ENCODE peak calls at places on chromosomes 4 and X, in ten cellular contexts. I is kidney epithelial cell; E is ovary; Q is adrenal gland; A is midbrain; C is RCC 7860; W is stimulated activated naive CD4-positive, alpha-beta T cell; J is NB4; L is osteocyte; D is activated T-cell treated with anti-CD3 and anti-CD28 coated beads, Interleukin-2, amount 50 U/mL, for 48 hours. V is an unnamed sample.

GRCh38 chr4:144591401-144591800 is 54.6 kb upstream of the HHIP start:
- DNase-seq in Q (no peak), A (peak), I (peak), W (no peak), D (no peak), E (no peak), L (no peak), J (no peak), C (peak), V (no peak)

GRCh38 chr4:73984736-73985527 is 3.1 kb downstream of the PPBP start:
- DNase-seq in A (no peak), E (no peak), J (no peak), D (no peak), Q (no peak), W (no peak), L (no peak), I (no peak), C (no peak), V (no peak)

GRCh38 chr4:159374749-159375535 is 272.1 kb downstream of the RAPGEF2 start:
- DNase-seq in Q (no peak), J (no peak), W (no peak), L (no peak), E (no peak), D (no peak), A (no peak), I (no peak), C (no peak), V (no peak)

GRCh38 chr4:147550626-147551250 is 66.5 kb upstream of the TMEM184C start:
- DNase-seq in D (no peak), I (peak), Q (no peak), A (no peak), L (no peak), W (no peak), E (no peak), J (no peak), C (no peak), V (no peak)

GRCh38 chr4:77618383-77619241 is 13.0 kb downstream of the CXCL13 start:
- DNase-seq in C (peak), W (peak), D (peak), A (peak), L (peak), J (peak), I (peak), E (peak), Q (peak), V (peak)

GRCh38 chr4:86054676-86055075 is 305.2 kb downstream of the MAPK10 start:
- DNase-seq in Q (no peak), W (no peak), E (no peak), J (no peak), A (no peak), L (no peak), C (no peak), I (no peak), D (no peak), V (peak)

GRCh38 chr4:104394409-104394813 is 100.3 kb downstream of the CXXC4 start:
- DNase-seq in A (peak), W (no peak), D (no peak), I (no peak), J (no peak), C (no peak), Q (no peak), L (no peak), E (no peak), V (no peak)

GRCh38 chrX:39757971-39758370 is 339.8 kb downstream of the BCOR start:
- DNase-seq in I (no peak), C (no peak), L (no peak), E (no peak), A (no peak), W (no peak), J (no peak), D (no peak), Q (no peak), V (no peak)

GRCh38 chr4:156420557-156420956 is 466.9 kb upstream of the CTSO start:
- DNase-seq in I (no peak), L (no peak), Q (no peak), J (no peak), E (no peak), D (no peak), A (no peak), C (no peak), W (no peak), V (no peak)

GRCh38 chr4:118869808-118870342 is 18.8 kb upstream of the SYNPO2 start:
- DNase-seq in W (no peak), L (no peak), Q (no peak), I (no peak), A (no peak), E (no peak), D (no peak), C (no peak), J (no peak), V (no peak)

GRCh38 chr4:44869222-44869882 is 143.0 kb upstream of the GNPDA2 start:
- DNase-seq in I (no peak), L (no peak), J (peak), Q (no peak), W (no peak), A (no peak), E (no peak), D (no peak), C (no peak), V (no peak)

GRCh38 chrX:136250191-136251041 is 784 bp downstream of the MAP7D3 start:
- DNase-seq in L (no peak), D (peak), I (no peak), W (peak), Q (peak), J (no peak), C (no peak), E (peak), A (no peak), V (no peak)

GRCh38 chr4:52824603-52825310 is 37.4 kb upstream of the RASL11B start:
- DNase-seq in W (no peak), C (no peak), E (peak), Q (no peak), L (no peak), J (no peak), D (no peak), I (peak), A (no peak), V (peak)

GRCh38 chr4:153522800-153523089 is 56.6 kb downstream of the TMEM131L start:
- DNase-seq in E (no peak), J (no peak), Q (no peak), A (no peak), D (peak), W (no peak), C (no peak), I (no peak), L (no peak), V (no peak)

V was measured in cerebellum.